ENCODE peak calls at places on chromosomes 5 and 9, in six cellular contexts. W is frontal cortex; L is activated naive CD4-positive, alpha-beta T cell; R is activated CD4-positive, alpha-beta T cell treated with anti-CD3 and anti-CD28 coated beads, Interleukin-2, amount 50 U/mL, for 24 hours; P is RWPE1; A is ELR. G is an unnamed sample.

GRCh38 chr5:147382776-147383175 is 127.1 kb downstream of the DPYSL3 start:
- DNase-seq in P (no peak), L (no peak), A (peak), R (no peak), W (no peak), G (no peak)

GRCh38 chr5:128913551-128913950 is 51.7 kb upstream of the SLC27A6 start:
- DNase-seq in L (no peak), P (no peak), A (no peak), R (no peak), W (no peak), G (no peak)

GRCh38 chr9:114742947-114743346 is 61.0 kb upstream of the TEX48 start:
- DNase-seq in L (no peak), W (no peak), A (no peak), P (peak), R (no peak), G (no peak)

GRCh38 chr5:31285025-31285424 is 91.5 kb downstream of the CDH6 start:
- DNase-seq in W (no peak), R (no peak), A (no peak), L (no peak), P (no peak), G (no peak)

GRCh38 chr5:65255294-65255693 is 226.4 kb downstream of the ADAMTS6 start:
- DNase-seq in R (no peak), L (no peak), W (no peak), A (no peak), P (no peak), G (no peak)

GRCh38 chr5:41511241-41511640 is 840 bp upstream of the PLCXD3 start:
- DNase-seq in R (no peak), L (no peak), A (no peak), W (no peak), P (no peak), G (no peak)

GRCh38 chr9:12716823-12717222 is 23.6 kb downstream of the TYRP1 start:
- DNase-seq in P (no peak), L (no peak), R (no peak), W (no peak), A (peak), G (no peak)

GRCh38 chr5:15933481-15934207 is 245.9 kb downstream of the MARCHF11 start:
- DNase-seq in L (no peak), W (peak), P (no peak), R (no peak), A (no peak), G (no peak)

GRCh38 chr9:16726023-16726422 is 144.4 kb downstream of the BNC2 start:
- DNase-seq in P (peak), A (peak), R (no peak), L (no peak), W (no peak), G (no peak)

GRCh38 chr9:79224672-79225433 is 346.9 kb upstream of the TLE4 start:
- DNase-seq in L (no peak), R (no peak), W (no peak), P (peak), A (peak), G (no peak)

GRCh38 chr9:133707761-133708122 is 30.4 kb downstream of the SARDH start:
- DNase-seq in L (no peak), A (no peak), P (no peak), R (no peak), W (no peak), G (no peak)

GRCh38 chr5:97047076-97047475 is 95.3 kb downstream of the LIX1 start:
- DNase-seq in R (no peak), L (no peak), A (no peak), P (no peak), W (no peak), G (no peak)

GRCh38 chr5:150298701-150299451 is 3.8 kb downstream of the ARSI start:
- DNase-seq in A (peak), P (peak), W (no peak), R (no peak), L (no peak), G (no peak)

GRCh38 chr5:92581249-92581648 is 999.8 kb downstream of the NR2F1-AS1 start:
- DNase-seq in R (no peak), L (no peak), A (no peak), P (no peak), W (no peak), G (no peak)

GRCh38 chr9:65449423-65449822 is 164.4 kb upstream of the FOXD4L5 start:
- DNase-seq in W (no peak), L (no peak), A (no peak), P (no peak), R (no peak), G (no peak)

GRCh38 chr9:129284607-129285291 is 106.7 kb upstream of the IER5L start:
- DNase-seq in P (no peak), A (no peak), L (no peak), W (no peak), R (no peak), G (no peak)

GRCh38 chr9:122254761-122255160 is 9.9 kb downstream of the RBM18 start:
- DNase-seq in R (no peak), P (no peak), W (no peak), L (no peak), A (no peak), G (no peak)

GRCh38 chr9:37027582-37028424 is 6.3 kb downstream of the PAX5 start:
- DNase-seq in R (peak), L (peak), A (peak), W (peak), P (peak), G (peak)

GRCh38 chr5:33330992-33331391 is 109.8 kb upstream of the TARS1 start:
- DNase-seq in L (no peak), A (no peak), P (no peak), R (no peak), W (no peak), G (no peak)

GRCh38 chr5:67858470-67859096 is 357.0 kb upstream of the PIK3R1 start:
- DNase-seq in W (no peak), A (no peak), L (no peak), P (no peak), R (no peak), G (no peak)

GRCh38 chr5:170293273-170293672 is 4.3 kb downstream of the LCP2 start:
- DNase-seq in A (no peak), L (no peak), R (no peak), P (no peak), W (no peak), G (no peak)

GRCh38 chr5:133341296-133341695 is 271.0 kb downstream of the FSTL4 start:
- DNase-seq in P (no peak), W (no peak), L (no peak), R (no peak), A (no peak), G (no peak)

GRCh38 chr5:164191240-164191639 is 685.8 kb downstream of the MAT2B start:
- DNase-seq in W (no peak), P (no peak), A (peak), L (no peak), R (no peak), G (no peak)